ENCODE peak calls at places on chromosomes 2 and 18, in eight cellular contexts. B is psoas muscle, L is GM06990, P is astrocyte of the spinal cord, A is fibroblast of lung, Z is OCI-LY7, O is mammary epithelial cell, N is heart right ventricle. C is an unnamed sample.

GRCh38 chr2:9262671-9263171 is 56.1 kb downstream of the ASAP2 start:
- DNase-seq in B (no peak), L (no peak), P (no peak), A (no peak), Z (no peak), O (no peak), N (peak; percentile 67), C (no peak)

GRCh38 chr2:109256111-109256510 is 127.1 kb downstream of the SH3RF3 start:
- DNase-seq in B (no peak), L (no peak), P (no peak), A (no peak), Z (no peak), O (no peak), N (no peak), C (no peak)

GRCh38 chr18:13831864-13832508 is 8.0 kb downstream of the MC5R start:
- DNase-seq in B (no peak), L (no peak), P (no peak), A (no peak), Z (no peak), O (no peak), N (no peak), C (peak; percentile 26)

GRCh38 chr2:156125018-156125417 is 207.5 kb downstream of the NR4A2 start:
- DNase-seq in B (no peak), L (no peak), P (no peak), A (no peak), Z (no peak), O (no peak), N (no peak), C (no peak)

GRCh38 chr2:152552868-152553267 is 164.4 kb downstream of the PRPF40A start:
- DNase-seq in B (no peak), L (no peak), P (no peak), A (no peak), Z (no peak), O (no peak), N (no peak), C (no peak)

GRCh38 chr2:42035241-42035640 is 12.6 kb upstream of the PKDCC start:
- DNase-seq in B (no peak), L (no peak), P (no peak), A (peak; percentile 65), Z (no peak), O (no peak), N (no peak), C (no peak)

GRCh38 chr2:168246483-168247340 is 683 bp downstream of the STK39 start:
- DNase-seq in B (peak; percentile 76), L (peak; percentile 37), P (peak; percentile 70), A (peak; percentile 74), Z (peak; percentile 83), O (peak; percentile 51), N (peak; percentile 80), C (peak; percentile 72)

GRCh38 chr2:218908721-218909619 is 28.3 kb downstream of the WNT10A start:
- DNase-seq in B (peak; percentile 95), L (peak; percentile 94), P (peak; percentile 77), A (peak; percentile 82), Z (peak; percentile 97), O (peak; percentile 78), N (peak; percentile 88), C (peak; percentile 97)

GRCh38 chr18:58144671-58145285 is 100.8 kb downstream of the NEDD4L start:
- DNase-seq in B (no peak), L (no peak), P (no peak), A (no peak), Z (no peak), O (no peak), N (no peak), C (no peak)

GRCh38 chr2:241372376-241372992 is 16.4 kb downstream of the FARP2 start:
- DNase-seq in B (no peak), L (no peak), P (no peak), A (no peak), Z (no peak), O (no peak), N (no peak), C (no peak)

GRCh38 chr2:23066701-23067100 is 318.3 kb upstream of the KLHL29 start:
- DNase-seq in B (no peak), L (no peak), P (no peak), A (no peak), Z (no peak), O (no peak), N (no peak), C (no peak)

GRCh38 chr2:239288951-239289481 is 111.8 kb downstream of the HDAC4 start:
- DNase-seq in B (peak; percentile 66), L (peak; percentile 64), P (no peak), A (no peak), Z (no peak), O (no peak), N (peak; percentile 21), C (peak; percentile 81)

GRCh38 chr2:46806526-46806925 is 109.1 kb downstream of the MCFD2 start:
- DNase-seq in B (no peak), L (no peak), P (peak; percentile 46), A (peak; percentile 70), Z (no peak), O (peak; percentile 71), N (no peak), C (no peak)

GRCh38 chr18:5311273-5312009 is 15.9 kb upstream of the ZBTB14 start:
- DNase-seq in B (no peak), L (no peak), P (no peak), A (no peak), Z (no peak), O (no peak), N (no peak), C (no peak)

GRCh38 chr18:36025025-36025424 is 42.3 kb downstream of the RPRD1A start:
- DNase-seq in B (no peak), L (no peak), P (no peak), A (peak; percentile 82), Z (no peak), O (peak; percentile 11), N (no peak), C (no peak)

GRCh38 chr2:210376618-210377175 is 61.7 kb upstream of the MYL1 start:
- DNase-seq in B (no peak), L (no peak), P (no peak), A (no peak), Z (no peak), O (no peak), N (no peak), C (no peak)

GRCh38 chr2:197163755-197164753 is 146.5 kb downstream of the ANKRD44 start:
- DNase-seq in B (peak; percentile 56), L (no peak), P (no peak), A (no peak), Z (no peak), O (no peak), N (peak; percentile 56), C (no peak)

GRCh38 chr18:49514577-49514976 is 27.5 kb upstream of the C18orf32 start:
- DNase-seq in B (no peak), L (no peak), P (no peak), A (no peak), Z (no peak), O (no peak), N (no peak), C (no peak)

GRCh38 chr2:120719471-120719870 is 16.2 kb upstream of the GLI2 start:
- DNase-seq in B (no peak), L (no peak), P (no peak), A (no peak), Z (no peak), O (no peak), N (no peak), C (no peak)

GRCh38 chr18:62634991-62635630 is 80.2 kb upstream of the PHLPP1 start:
- DNase-seq in B (no peak), L (no peak), P (no peak), A (no peak), Z (no peak), O (peak; percentile 84), N (no peak), C (no peak)

GRCh38 chr2:153071090-153071489 is 352.7 kb downstream of the ARL6IP6 start:
- DNase-seq in B (no peak), L (no peak), P (no peak), A (no peak), Z (no peak), O (no peak), N (no peak), C (no peak)

GRCh38 chr2:71888741-71889445 is 258.8 kb downstream of the CYP26B1 start:
- DNase-seq in B (no peak), L (no peak), P (no peak), A (no peak), Z (no peak), O (no peak), N (no peak), C (no peak)
- TF ChIP-seq CTCF in B (no peak), L (no peak), P (no peak), A (no peak), Z (no peak), O (no peak), N (no peak), C (no peak)

GRCh38 chr2:200486529-200486928 is 23.3 kb downstream of the KCTD18 start:
- DNase-seq in B (no peak), L (no peak), P (peak; percentile 12), A (peak; percentile 25), Z (no peak), O (no peak), N (no peak), C (no peak)

GRCh38 chr2:200479617-200480292 is 30.1 kb downstream of the KCTD18 start:
- DNase-seq in B (no peak), L (no peak), P (peak; percentile 81), A (peak; percentile 80), Z (no peak), O (peak; percentile 28), N (no peak), C (no peak)

GRCh38 chr2:200482194-200482593 is 27.7 kb downstream of the KCTD18 start:
- DNase-seq in B (no peak), L (no peak), P (no peak), A (no peak), Z (no peak), O (no peak), N (no peak), C (no peak)

GRCh38 chr2:200484934-200485333 is 24.9 kb downstream of the KCTD18 start:
- DNase-seq in B (no peak), L (no peak), P (no peak), A (peak; percentile 38), Z (no peak), O (no peak), N (no peak), C (no peak)

GRCh38 chr2:200483729-200484198 is 26.1 kb downstream of the KCTD18 start:
- DNase-seq in B (no peak), L (no peak), P (peak; percentile 42), A (peak; percentile 12), Z (peak; percentile 57), O (peak; percentile 62), N (no peak), C (peak; percentile 71)
- H3K4me3 ChIP-seq in B (no peak overlapping the region), L (no peak overlapping the region), P (no peak overlapping the region), A (no peak overlapping the region), Z (no peak overlapping the region), O (no peak overlapping the region), N (no peak overlapping the region), C (no peak overlapping the region)

GRCh38 chr2:231163011-231163410 is 35.4 kb upstream of the ARMC9 start:
- DNase-seq in B (no peak), L (no peak), P (peak; percentile 27), A (no peak), Z (no peak), O (no peak), N (no peak), C (no peak)
- TF ChIP-seq CTCF in B (no peak), L (no peak), P (no peak), A (no peak), Z (no peak), O (no peak), N (no peak), C (no peak)

DNA sequence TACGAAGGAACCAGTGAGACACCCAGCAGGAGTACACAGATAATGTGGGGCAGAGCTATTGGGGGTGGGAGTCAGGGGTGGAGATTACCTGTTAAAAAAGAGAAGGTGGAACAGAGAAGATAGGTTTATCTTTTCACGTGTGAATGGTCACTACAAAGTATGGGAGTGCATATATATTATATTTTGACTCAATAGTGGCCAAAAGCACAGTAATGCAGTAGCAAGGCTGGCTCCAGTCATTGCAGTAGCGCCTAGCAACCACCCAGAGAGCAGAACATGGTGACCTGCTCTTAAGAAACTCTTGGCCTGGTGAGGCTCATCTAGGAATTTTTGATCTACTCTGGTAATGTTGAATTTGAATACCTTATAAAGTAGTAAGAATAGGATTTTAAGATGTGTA is 1.0 kb downstream of the IMPACT start:
- DNase-seq in B (no peak), L (no peak), P (peak; percentile 7), A (peak; percentile 18), Z (no peak), O (peak; percentile 12), N (no peak), C (peak; percentile 27)
- H3K4me3 ChIP-seq in B (peak overlapping the region; percentile 96), L (no peak overlapping the region), P (peak overlapping the region; percentile 52), A (peak overlapping the region; percentile 77), Z (no peak overlapping the region), O (peak overlapping the region; percentile 83), N (peak overlapping the region; percentile 71), C (peak overlapping the region; percentile 95)